ENCODE peak calls at places on chromosomes 4 and X, in six cellular contexts. T, N, B, Z, I and U are unnamed samples.

GRCh38 chrX:80306007-80306406 is 114.2 kb upstream of the TENT5D start:
- DNase-seq in T (no peak), N (no peak), B (no peak), Z (no peak), I (no peak), U (no peak)

GRCh38 chr4:188727746-188728145 is 588.5 kb downstream of the TRIML1 start:
- DNase-seq in T (no peak), N (no peak), B (no peak), Z (no peak), I (no peak), U (no peak)

GRCh38 chr4:71607780-71608673 is 175.9 kb downstream of the GC start:
- DNase-seq in T (no peak), N (no peak), B (no peak), Z (no peak), I (no peak), U (no peak)

GRCh38 chr4:173370130-173370476 is 651 bp upstream of the SAP30 start:
- DNase-seq in T (peak; percentile 21), N (peak; percentile 73), B (no peak), Z (peak; percentile 65), I (peak; percentile 91), U (peak; percentile 74)

GRCh38 chrX:129697204-129697829 is 41.5 kb upstream of the XPNPEP2 start:
- DNase-seq in T (no peak), N (no peak), B (no peak), Z (no peak), I (peak; percentile 55), U (no peak)

GRCh38 chr4:116860891-116861290 is 224.5 kb downstream of the TRAM1L1 start:
- DNase-seq in T (no peak), N (no peak), B (no peak), Z (no peak), I (no peak), U (no peak)

GRCh38 chr4:76984127-76984526 is 34.6 kb downstream of the SEPTIN11 start:
- DNase-seq in T (no peak), N (no peak), B (no peak), Z (no peak), I (no peak), U (no peak)

GRCh38 chr4:145843148-145843547 is 95.5 kb downstream of the ZNF827 start:
- DNase-seq in T (no peak), N (no peak), B (no peak), Z (no peak), I (no peak), U (no peak)

GRCh38 chrX:136310411-136310810 is 9.6 kb downstream of the ADGRG4 start:
- DNase-seq in T (no peak), N (no peak), B (no peak), Z (no peak), I (no peak), U (no peak)

GRCh38 chrX:48589482-48590162 is 7.7 kb upstream of the WDR13 start:
- DNase-seq in T (no peak), N (no peak), B (peak; percentile 48), Z (no peak), I (no peak), U (no peak)

GRCh38 chr4:8547108-8547911 is 32.9 kb upstream of the GPR78 start:
- DNase-seq in T (no peak), N (no peak), B (no peak), Z (no peak), I (no peak), U (peak; percentile 34)

GRCh38 chrX:81412428-81412827 is 210.5 kb downstream of the SH3BGRL start:
- DNase-seq in T (no peak), N (no peak), B (no peak), Z (no peak), I (no peak), U (no peak)